ENCODE peak calls at places on chromosomes 1 and 21, in five cellular contexts. Y is Peyer's patch, U is OCI-LY7, J is mucosa of descending colon, A is osteoblast. K is an unnamed sample. For H3K9me3 and H3K4me1, the result is how much of the 10 kb centered on the place peaks cover.

GRCh38 chr1:235063068-235063765 is 65.4 kb downstream of the TOMM20 start:
- DNase-seq in Y (peak), U (peak), J (no peak), A (peak), K (peak)

GRCh38 chr1:180042994-180043622 is 88.5 kb downstream of the CEP350 start:
- DNase-seq in Y (no peak), U (no peak), J (no peak), A (peak), K (no peak)

GRCh38 chr1:87113313-87113712 is 198.9 kb downstream of the HS2ST1 start:
- DNase-seq in Y (no peak), U (no peak), J (no peak), A (no peak), K (peak)

GRCh38 chr1:231213831-231214573 is 27.0 kb upstream of the GNPAT start:
- DNase-seq in Y (no peak), U (no peak), J (no peak), A (no peak), K (no peak)

GRCh38 chr21:43778469-43779335 is 2.6 kb upstream of the CSTB start:
- DNase-seq in Y (no peak), U (no peak), J (no peak), A (no peak), K (no peak)

GRCh38 chr1:64309468-64309867 is 106.0 kb downstream of the UBE2U start:
- DNase-seq in Y (no peak), U (no peak), J (no peak), A (no peak), K (no peak)

GRCh38 chr1:158035976-158036583 is 42.6 kb downstream of the KIRREL1 start:
- DNase-seq in Y (peak), U (peak), J (no peak), A (no peak), K (no peak)

GRCh38 chr1:86948212-86948611 is 33.8 kb downstream of the HS2ST1 start:
- DNase-seq in Y (no peak), U (no peak), J (no peak), A (no peak), K (no peak)

GRCh38 chr1:222452031-222452430 is 95.9 kb downstream of the HHIPL2 start:
- DNase-seq in Y (no peak), U (no peak), J (no peak), A (no peak), K (no peak)

GRCh38 chr1:6535214-6535613 is 19.1 kb downstream of the NOL9 start:
- DNase-seq in Y (no peak), U (no peak), J (no peak), A (no peak), K (no peak)

GRCh38 chr1:13549021-13549420 is 34.6 kb upstream of the PDPN start:
- DNase-seq in Y (no peak), U (no peak), J (no peak), A (no peak), K (no peak)

GRCh38 chr1:162905759-162906158 is 44.8 kb upstream of the CCDC190 start:
- DNase-seq in Y (no peak), U (no peak), J (no peak), A (no peak), K (no peak)

GRCh38 chr1:248817065-248817464 is 8.7 kb downstream of the SH3BP5L start:
- DNase-seq in Y (peak), U (no peak), J (no peak), A (peak), K (no peak)

GRCh38 chr21:38468989-38469388 is 29.3 kb downstream of the ERG start:
- DNase-seq in Y (no peak), U (no peak), J (no peak), A (no peak), K (no peak)

GRCh38 chr1:183597656-183598055 is 7.4 kb upstream of the NCF2 start:
- DNase-seq in Y (no peak), U (no peak), J (no peak), A (no peak), K (no peak)

GRCh38 chr1:241356519-241357365 is at the start of gene RGS7:
- DNase-seq in Y (no peak), U (no peak), J (peak), A (peak), K (peak)

GRCh38 chr21:20353351-20353750 is 644.9 kb upstream of the NCAM2 start:
- DNase-seq in Y (no peak), U (no peak), J (no peak), A (no peak), K (no peak)

GRCh38 chr1:1402081-1402900 is 3.2 kb upstream of the CCNL2 start:
- DNase-seq in Y (no peak), U (peak), J (peak), A (peak), K (peak)

GRCh38 chr1:219808790-219809189 is 119.6 kb downstream of the SLC30A10 start:
- DNase-seq in Y (no peak), U (no peak), J (no peak), A (peak), K (no peak)

GRCh38 chr1:19067187-19067911 is 110.9 kb upstream of the IFFO2 start:
- DNase-seq in Y (no peak), U (no peak), J (peak), A (peak), K (no peak)

GRCh38 chr1:110309768-110310167 is 29.4 kb upstream of the RBM15 start:
- DNase-seq in Y (no peak), U (no peak), J (no peak), A (peak), K (no peak)

GRCh38 chr1:115277276-115277675 is 60.8 kb downstream of the NGF start:
- DNase-seq in Y (no peak), U (no peak), J (no peak), A (no peak), K (no peak)

GRCh38 chr1:111690306-111690617 is 48.9 kb downstream of the INKA2 start:
- DNase-seq in Y (no peak), U (no peak), J (no peak), A (peak), K (no peak)

GRCh38 chr1:54549181-54549924 is 1.3 kb downstream of the ACOT11 start:
- DNase-seq in Y (no peak), U (no peak), J (no peak), A (peak), K (peak)

GRCh38 chr1:79042117-79042516 is 35.6 kb upstream of the ADGRL4 start:
- DNase-seq in Y (no peak), U (no peak), J (no peak), A (no peak), K (no peak)

GRCh38 chr1:233033366-233033765 is 83.0 kb downstream of the NTPCR start:
- DNase-seq in Y (no peak), U (no peak), J (no peak), A (peak), K (no peak)

GRCh38 chr1:99627615-99628014 is 18.3 kb upstream of the PALMD start:
- DNase-seq in Y (no peak), U (no peak), J (no peak), A (no peak), K (no peak)

GRCh38 chr1:42943166-42943565 is 15.5 kb downstream of the SLC2A1 start:
- DNase-seq in Y (peak), U (no peak), J (peak), A (peak), K (no peak)

GRCh38 chr1:9027307-9027706 is 1.1 kb upstream of the SLC2A7 start:
- DNase-seq in Y (no peak), U (no peak), J (no peak), A (no peak), K (no peak)
- H3K9me3 ChIP-seq in Y (under half), U (under half), J (under half), A (under half), K (under half)

GRCh38 chr1:9125325-9125724 is 3.6 kb downstream of the GPR157 start:
- DNase-seq in Y (no peak), U (peak), J (no peak), A (no peak), K (no peak)
- H3K4me1 ChIP-seq in Y (under half), U (under half), J (under half), A (under half), K (half or more)

DNA sequence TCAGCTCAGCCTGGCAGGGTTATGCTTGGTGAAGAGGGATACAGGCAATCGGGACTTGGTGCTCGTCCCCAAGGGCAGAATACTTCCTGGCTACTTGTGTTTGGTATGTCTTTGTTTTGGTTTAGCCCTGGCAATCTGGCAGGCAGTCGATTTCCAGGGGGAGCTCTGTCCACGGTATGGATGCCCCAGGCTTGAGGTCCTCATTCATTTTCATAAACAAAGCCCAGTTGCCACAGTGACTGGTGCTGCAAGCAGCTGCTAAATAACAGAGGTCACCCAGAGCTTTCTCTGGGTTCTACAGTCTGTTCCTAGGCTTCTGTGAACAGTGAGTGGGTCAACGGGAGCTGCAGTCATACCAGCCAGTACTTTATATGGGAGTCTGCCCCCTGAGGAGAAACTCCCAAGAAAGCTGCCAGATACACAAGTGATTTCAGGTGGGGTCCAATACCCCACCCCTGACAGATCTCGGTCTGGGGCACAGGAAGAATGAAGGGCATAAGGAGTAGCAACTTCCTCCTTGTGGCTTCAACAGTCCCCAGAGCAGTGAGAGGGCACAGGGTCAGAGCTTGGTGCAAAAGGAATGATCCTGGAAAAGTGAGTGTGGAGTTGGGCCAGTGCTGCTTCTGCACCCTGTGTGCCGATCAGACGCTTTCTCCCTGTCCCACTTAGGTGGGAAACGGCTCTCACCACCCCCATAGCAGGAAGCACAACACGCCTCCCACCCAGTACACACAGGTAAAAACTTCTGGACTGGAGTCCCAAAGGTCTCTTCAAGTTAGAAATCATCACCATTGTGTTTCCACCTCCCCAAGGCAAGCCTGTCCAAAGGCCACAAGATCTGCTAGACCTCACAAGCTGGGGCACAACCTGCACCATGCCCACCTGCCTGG is 55.5 kb downstream of the TGFBR3 start:
- DNase-seq in Y (peak), U (no peak), J (peak), A (peak), K (peak)
- TF ChIP-seq CTCF in Y (no peak), U (no peak), J (no peak), A (peak), K (peak)

DNA sequence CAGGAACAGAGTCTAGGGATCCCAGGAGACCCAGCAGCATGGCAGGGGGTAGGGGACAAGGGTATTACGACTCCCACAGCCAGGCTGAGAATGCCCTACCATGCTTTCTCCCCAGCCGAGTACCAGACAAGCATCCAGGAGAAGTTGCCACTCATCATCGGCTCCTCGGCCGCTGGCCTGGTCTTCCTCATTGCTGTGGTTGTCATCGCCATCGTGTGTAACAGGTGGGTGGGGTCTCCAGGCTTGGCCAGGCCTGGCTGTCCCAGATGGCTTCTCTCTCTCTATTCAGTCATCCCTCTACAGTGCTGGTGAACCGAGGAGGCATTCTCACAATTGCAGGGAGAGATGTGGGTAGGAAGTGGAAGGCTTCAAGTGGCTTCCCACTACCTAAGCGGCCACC is 77.3 kb downstream of the LACTBL1 start:
- DNase-seq in Y (no peak), U (no peak), J (no peak), A (no peak), K (no peak)
- H3K9me3 ChIP-seq in Y (under half), U (under half), J (under half), A (under half), K (under half)

GRCh38 chr1:37479255-37480124 is 5.1 kb downstream of the ZC3H12A start:
- DNase-seq in Y (peak), U (peak), J (peak), A (peak), K (peak)
- H3K4me1 ChIP-seq in Y (under half), U (under half), J (half or more), A (half or more), K (half or more)

DNA sequence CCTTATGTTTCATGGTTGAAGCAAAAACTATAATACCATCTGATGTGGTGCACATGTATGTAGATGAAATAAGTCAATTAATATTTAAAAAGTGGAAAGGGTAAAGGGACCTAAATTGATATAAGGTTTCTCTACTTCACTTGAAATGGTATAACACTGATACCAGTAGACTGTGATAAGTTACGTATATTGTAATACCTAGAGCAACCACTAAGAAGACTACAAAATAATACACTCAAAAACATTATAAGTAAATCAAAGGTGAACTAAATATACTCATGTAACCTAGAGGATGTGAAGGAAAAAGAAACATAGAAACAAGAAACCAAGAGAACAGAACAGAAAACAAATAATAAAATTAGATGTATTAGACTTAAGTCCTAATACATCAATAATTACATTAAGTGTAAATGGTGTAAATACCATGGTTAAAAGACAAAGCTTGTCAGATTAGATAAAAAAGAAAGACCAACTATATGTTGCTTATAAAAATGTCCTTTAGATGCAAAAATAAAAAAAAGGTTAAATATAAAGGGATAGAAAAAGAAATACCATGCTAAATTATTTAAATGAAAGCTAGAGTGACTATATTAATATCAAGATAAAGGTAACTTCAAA is 118.8 kb downstream of the LRRC7 start:
- DNase-seq in Y (no peak), U (no peak), J (no peak), A (peak), K (no peak)
- TF ChIP-seq CTCF in Y (no peak), U (peak), J (no peak), A (no peak), K (no peak)

GRCh38 chr1:50808296-50808695 is 151.8 kb downstream of the FAF1 start:
- DNase-seq in Y (no peak), U (no peak), J (no peak), A (no peak), K (no peak)
- H3K9me3 ChIP-seq in Y (under half), U (under half), J (under half), A (under half), K (under half)

GRCh38 chr1:9246215-9246614 is 11.6 kb downstream of the H6PD start:
- DNase-seq in Y (no peak), U (no peak), J (no peak), A (peak), K (peak)

GRCh38 chr1:9245661-9246060 is 11.1 kb downstream of the H6PD start:
- DNase-seq in Y (no peak), U (no peak), J (no peak), A (no peak), K (no peak)

GRCh38 chr1:9244501-9245229 is 10.1 kb downstream of the H6PD start:
- DNase-seq in Y (no peak), U (no peak), J (peak), A (peak), K (no peak)

GRCh38 chr1:9246841-9247785 is 12.5 kb downstream of the H6PD start:
- DNase-seq in Y (no peak), U (no peak), J (no peak), A (peak), K (no peak)

DNA sequence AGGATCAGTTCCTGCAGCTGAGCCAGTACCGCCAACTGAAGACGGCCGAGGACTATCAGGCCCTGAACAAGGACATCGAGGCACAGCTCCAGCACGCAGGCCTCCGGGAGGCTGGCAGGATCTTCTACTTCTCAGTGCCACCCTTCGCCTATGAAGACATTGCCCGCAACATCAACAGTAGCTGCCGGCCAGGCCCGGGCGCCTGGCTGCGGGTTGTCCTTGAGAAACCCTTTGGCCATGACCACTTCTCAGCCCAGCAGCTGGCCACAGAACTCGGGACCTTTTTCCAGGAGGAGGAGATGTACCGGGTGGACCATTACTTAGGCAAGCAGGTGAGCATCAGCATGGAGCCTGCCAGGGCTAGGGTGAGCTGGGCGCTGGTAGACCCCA is 10.7 kb downstream of the H6PD start:
- DNase-seq in Y (no peak), U (no peak), J (no peak), A (no peak), K (peak)
- H3K4me1 ChIP-seq in Y (under half), U (under half), J (under half), A (under half), K (half or more)